ENCODE peak calls at places on chromosomes 12 and 14, in five cellular contexts. M is fibroblast of lung; F is amniotic stem cell; K is activated CD4-positive, alpha-beta T cell treated with anti-CD3 and anti-CD28 coated beads for 48 hours; Y is head of caudate nucleus. P is an unnamed sample.

GRCh38 chr12:22628228-22628627 is 3.3 kb downstream of the ETNK1 start:
- DNase-seq in M (no peak), F (no peak), K (no peak), Y (no peak), P (no peak)

GRCh38 chr12:120012067-120012621 is 23.1 kb downstream of the BICDL1 start:
- DNase-seq in M (peak), F (no peak), K (peak), Y (peak), P (peak)

GRCh38 chr12:11059041-11059440 is 3.1 kb downstream of the TAS2R46 start:
- DNase-seq in M (no peak), F (no peak), K (no peak), Y (no peak), P (no peak)

GRCh38 chr12:16300706-16301105 is 23.2 kb upstream of the SLC15A5 start:
- DNase-seq in M (no peak), F (no peak), K (no peak), Y (no peak), P (no peak)

GRCh38 chr14:22646570-22647254 is 2.6 kb upstream of the OR6J1 start:
- DNase-seq in M (peak), F (peak), K (no peak), Y (no peak), P (no peak)

GRCh38 chr12:119669744-119670472 is 2.0 kb downstream of the PRKAB1 start:
- DNase-seq in M (no peak), F (no peak), K (no peak), Y (no peak), P (no peak)

GRCh38 chr14:66496188-66496807 is 10.1 kb downstream of the CCDC196 start:
- DNase-seq in M (peak), F (no peak), K (no peak), Y (no peak), P (no peak)

GRCh38 chr12:112190626-112191025 is 65.3 kb downstream of the TRAFD1 start:
- DNase-seq in M (no peak), F (no peak), K (no peak), Y (no peak), P (no peak)

GRCh38 chr12:121697093-121697698 is 15.4 kb upstream of the TMEM120B start:
- DNase-seq in M (peak), F (peak), K (no peak), Y (no peak), P (peak)

GRCh38 chr12:94173660-94174265 is 25.4 kb downstream of the PLXNC1 start:
- DNase-seq in M (no peak), F (no peak), K (no peak), Y (no peak), P (no peak)

GRCh38 chr12:125053821-125054220 is 11.4 kb upstream of the AACS start:
- DNase-seq in M (no peak), F (no peak), K (no peak), Y (no peak), P (no peak)

GRCh38 chr12:107845980-107846659 is 71.6 kb downstream of the ASCL4 start:
- DNase-seq in M (no peak), F (no peak), K (no peak), Y (no peak), P (no peak)

GRCh38 chr12:129819391-129819790 is 84.4 kb downstream of the TMEM132D start:
- DNase-seq in M (peak), F (no peak), K (no peak), Y (no peak), P (no peak)

GRCh38 chr14:99522025-99522401 is 40.8 kb downstream of the CCNK start:
- DNase-seq in M (no peak), F (no peak), K (no peak), Y (no peak), P (no peak)

GRCh38 chr12:93100610-93101009 is 171.5 kb upstream of the EEA1 start:
- DNase-seq in M (no peak), F (no peak), K (no peak), Y (no peak), P (no peak)

GRCh38 chr12:53743277-53744129 is 8.3 kb downstream of the CISTR start:
- DNase-seq in M (peak), F (no peak), K (peak), Y (peak), P (peak)

GRCh38 chr12:28536088-28536487 is 345.8 kb downstream of the CCDC91 start:
- DNase-seq in M (peak), F (peak), K (no peak), Y (no peak), P (no peak)

GRCh38 chr12:119129827-119130434 is 48.8 kb upstream of the HSPB8 start:
- DNase-seq in M (no peak), F (no peak), K (no peak), Y (no peak), P (no peak)

GRCh38 chr12:45974171-45974719 is 16.1 kb downstream of the SCAF11 start:
- DNase-seq in M (peak), F (no peak), K (no peak), Y (no peak), P (peak)

GRCh38 chr14:56733396-56733795 is 76.9 kb downstream of the OTX2 start:
- DNase-seq in M (no peak), F (no peak), K (no peak), Y (no peak), P (no peak)

GRCh38 chr12:27790179-27790578 is 10.1 kb upstream of the MANSC4 start:
- DNase-seq in M (no peak), F (no peak), K (no peak), Y (no peak), P (no peak)